ENCODE peak calls at places on chromosomes 5 and 9, in ten cellular contexts. X, N, Z, W, U, P, D, M, C and Y are unnamed samples.

GRCh38 chr9:104386425-104387069 is 117.5 kb upstream of the OR13F1 start:
- DNase-seq in X (peak), N (no peak), C (peak), U (no peak), W (peak), M (no peak), Z (no peak), P (peak), D (peak), Y (no peak)

GRCh38 chr5:31845351-31845750 is 206.4 kb downstream of the PDZD2 start:
- DNase-seq in X (no peak), Z (no peak), W (no peak), D (no peak), P (no peak), M (no peak), U (no peak), C (no peak), N (no peak), Y (no peak)

GRCh38 chr9:5336683-5337082 is 3.0 kb downstream of the RLN1 start:
- DNase-seq in Z (no peak), U (no peak), X (no peak), C (no peak), M (no peak), P (no peak), D (peak), W (no peak), N (no peak), Y (peak)

GRCh38 chr5:125093776-125094175 is 347.3 kb upstream of the ZNF608 start:
- DNase-seq in X (peak), M (no peak), W (no peak), D (no peak), N (no peak), P (peak), U (no peak), Z (no peak), C (peak), Y (no peak)

GRCh38 chr5:173714551-173715428 is 98.3 kb upstream of the BOD1 start:
- DNase-seq in D (no peak), X (peak), P (peak), N (no peak), M (peak), Z (no peak), U (no peak), C (no peak), W (no peak), Y (no peak)

GRCh38 chr5:92519717-92520632 is 1061.0 kb downstream of the NR2F1-AS1 start:
- DNase-seq in D (no peak), M (no peak), Z (no peak), U (no peak), X (no peak), W (no peak), N (no peak), P (peak), C (no peak), Y (no peak)

GRCh38 chr9:38108326-38108725 is 39.3 kb upstream of the SHB start:
- DNase-seq in C (no peak), Z (no peak), D (no peak), N (no peak), W (no peak), U (no peak), M (no peak), X (no peak), P (no peak), Y (no peak)

GRCh38 chr9:129381481-129381957 is 203.5 kb upstream of the IER5L start:
- DNase-seq in X (no peak), W (no peak), U (no peak), M (no peak), C (no peak), P (no peak), N (no peak), Z (no peak), D (no peak), Y (no peak)

GRCh38 chr5:172361566-172362238 is 78.1 kb upstream of the UBTD2 start:
- DNase-seq in W (no peak), Z (no peak), D (no peak), N (no peak), M (peak), P (peak), C (no peak), U (no peak), X (peak), Y (no peak)

GRCh38 chr5:117803533-117803932 is 1184.8 kb downstream of the DTWD2 start:
- DNase-seq in D (no peak), C (no peak), U (no peak), M (no peak), N (no peak), W (no peak), P (peak), Z (no peak), X (peak), Y (no peak)

GRCh38 chr9:129225815-129226214 is 47.8 kb upstream of the IER5L start:
- DNase-seq in P (peak), N (no peak), U (peak), W (peak), X (peak), M (peak), Z (no peak), D (no peak), C (no peak), Y (no peak)

GRCh38 chr5:10691826-10692785 is 68.9 kb downstream of the DAP start:
- DNase-seq in D (no peak), W (no peak), N (no peak), U (no peak), C (no peak), M (no peak), X (peak), P (no peak), Z (no peak), Y (no peak)

GRCh38 chr9:96040591-96041461 is 165.3 kb downstream of the ERCC6L2 start:
- DNase-seq in N (no peak), U (no peak), Z (no peak), X (no peak), D (no peak), W (no peak), C (no peak), M (no peak), P (peak), Y (no peak)

GRCh38 chr9:37617161-37617560 is 24.8 kb upstream of the TOMM5 start:
- DNase-seq in X (no peak), D (no peak), P (no peak), U (no peak), N (no peak), W (no peak), Z (no peak), C (no peak), M (no peak), Y (no peak)

GRCh38 chr5:151222769-151223446 is 984 bp downstream of the CCDC69 start:
- DNase-seq in N (no peak), W (peak), C (no peak), Z (no peak), X (peak), U (peak), D (peak), P (no peak), M (peak), Y (peak)

GRCh38 chr5:134590992-134591659 is 41.5 kb downstream of the SAR1B start:
- DNase-seq in M (peak), N (peak), U (no peak), W (no peak), X (peak), D (no peak), C (no peak), Z (no peak), P (no peak), Y (no peak)

GRCh38 chr5:125200842-125201373 is 454.5 kb upstream of the ZNF608 start:
- DNase-seq in P (no peak), X (no peak), W (no peak), N (no peak), U (no peak), C (no peak), D (peak), M (no peak), Z (no peak), Y (no peak)

GRCh38 chr5:150109921-150110320 is 23.6 kb upstream of the CSF1R start:
- DNase-seq in Z (no peak), X (no peak), P (no peak), M (no peak), C (no peak), U (no peak), N (no peak), W (no peak), D (no peak), Y (no peak)

GRCh38 chr9:129005336-129005997 is 22.7 kb downstream of the SH3GLB2 start:
- DNase-seq in X (no peak), U (no peak), N (no peak), P (no peak), Z (no peak), M (no peak), C (no peak), D (no peak), W (no peak), Y (no peak)

GRCh38 chr5:67166460-67166871 is 30.1 kb downstream of the CD180 start:
- DNase-seq in M (peak), W (peak), C (no peak), N (peak), P (no peak), Z (no peak), D (peak), U (peak), X (no peak), Y (peak)

GRCh38 chr5:40475546-40475945 is 204.2 kb upstream of the PTGER4 start:
- DNase-seq in C (no peak), P (no peak), U (no peak), N (no peak), W (no peak), M (no peak), X (peak), Z (no peak), D (no peak), Y (no peak)

GRCh38 chr5:168860081-168860480 is 280.9 kb upstream of the PANK3 start:
- DNase-seq in U (no peak), C (no peak), W (no peak), X (no peak), N (no peak), D (no peak), P (no peak), Z (no peak), M (no peak), Y (no peak)

GRCh38 chr5:167773902-167774301 is 517.5 kb upstream of the WWC1 start:
- DNase-seq in Z (no peak), D (no peak), W (no peak), N (no peak), P (no peak), U (no peak), C (no peak), X (no peak), M (no peak), Y (no peak)

GRCh38 chr5:10277773-10278630 is 27.9 kb downstream of the CCT5 start:
- DNase-seq in W (no peak), X (no peak), N (no peak), C (no peak), U (no peak), P (no peak), Z (no peak), M (no peak), D (no peak), Y (no peak)

GRCh38 chr5:81212211-81212687 is 20.9 kb upstream of the CKMT2 start:
- DNase-seq in W (no peak), P (no peak), C (no peak), Z (no peak), U (no peak), X (no peak), N (no peak), M (no peak), D (peak), Y (no peak)